ENCODE peak calls at places on chromosomes 7 and 10, in seven cellular contexts. R is astrocyte, H is ascending aorta, Z is sigmoid colon, A is endodermal cell, I is GM23338, U is ovary. X is an unnamed sample.

GRCh38 chr10:17375936-17376584 is 78.3 kb downstream of the ST8SIA6 start:
- DNase-seq in Z (no peak), R (no peak), I (peak), H (no peak), A (peak), U (no peak), X (peak)

GRCh38 chr7:21939136-21939857 is 6.4 kb downstream of the CDCA7L start:
- DNase-seq in I (no peak), Z (no peak), A (no peak), R (peak), U (no peak), H (no peak), X (peak)

GRCh38 chr10:61124748-61125147 is 180.8 kb upstream of the RHOBTB1 start:
- DNase-seq in U (no peak), I (no peak), R (no peak), A (no peak), H (no peak), Z (no peak), X (no peak)

GRCh38 chr7:15628876-15629275 is 57.6 kb downstream of the MEOX2 start:
- DNase-seq in H (no peak), A (no peak), I (no peak), R (peak), Z (no peak), U (no peak), X (no peak)

GRCh38 chr7:75537731-75538130 is 45.6 kb downstream of the SPDYE5 start:
- DNase-seq in R (no peak), A (no peak), Z (peak), I (no peak), U (no peak), H (peak), X (no peak)

GRCh38 chr7:97973206-97973658 is 16.8 kb downstream of the OCM2 start:
- DNase-seq in U (no peak), I (peak), A (peak), H (no peak), R (no peak), Z (no peak), X (no peak)

GRCh38 chr10:114346176-114347031 is 57.9 kb downstream of the AFAP1L2 start:
- DNase-seq in Z (no peak), R (no peak), H (no peak), U (peak), A (no peak), I (no peak), X (no peak)

GRCh38 chr10:128675405-128675804 is 549.2 kb upstream of the MKI67 start:
- DNase-seq in A (peak), U (no peak), R (no peak), I (no peak), H (no peak), Z (no peak), X (no peak)

GRCh38 chr7:90569368-90569767 is 26.8 kb upstream of the CDK14 start:
- DNase-seq in U (no peak), R (no peak), H (no peak), Z (no peak), A (no peak), I (no peak), X (no peak)

GRCh38 chr10:122419890-122420623 is 34.4 kb upstream of the ARMS2 start:
- DNase-seq in U (peak), I (no peak), R (peak), A (no peak), H (peak), Z (peak), X (peak)

GRCh38 chr7:32227746-32228145 is 157.5 kb upstream of the PDE1C start:
- DNase-seq in A (peak), Z (no peak), H (no peak), U (no peak), I (no peak), R (no peak), X (no peak)

GRCh38 chr7:112286294-112287086 is 80.0 kb downstream of the ZNF277 start:
- DNase-seq in R (no peak), I (no peak), A (no peak), Z (no peak), U (no peak), H (no peak), X (peak)

DNA sequence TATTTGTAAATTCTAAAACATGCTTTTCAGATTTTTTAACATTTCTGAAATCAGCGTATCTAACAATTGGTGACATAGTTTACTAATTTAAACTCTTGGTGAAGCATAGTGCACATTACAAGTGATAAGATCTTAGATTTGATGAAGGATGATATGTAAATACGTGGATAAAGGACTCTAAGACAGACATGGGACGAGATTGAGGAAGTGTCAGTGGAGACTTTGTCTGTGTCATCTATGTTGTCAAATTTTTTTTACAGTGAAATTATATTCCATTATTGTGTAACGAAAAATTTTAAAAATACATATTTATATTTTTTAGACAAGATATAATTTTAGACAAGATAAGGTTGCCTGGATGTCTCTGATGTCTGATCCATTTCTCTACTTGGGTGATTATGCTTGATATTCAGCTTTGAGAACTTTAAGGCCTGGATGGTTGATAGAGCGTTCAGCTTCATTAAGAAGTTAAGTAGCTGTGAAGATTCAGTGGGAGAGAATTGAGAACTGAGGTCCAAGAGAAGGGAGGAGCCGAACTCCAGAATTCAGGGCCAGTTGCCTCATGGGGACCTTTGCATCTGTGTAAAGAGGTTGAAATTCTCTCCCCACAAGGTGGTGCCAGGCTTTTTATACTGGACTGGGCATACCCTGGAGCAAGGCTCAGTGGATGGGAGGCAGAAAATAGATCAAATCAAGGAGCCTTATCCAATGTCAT is 62.7 kb downstream of the KAT6B start:
- DNase-seq in U (no peak), I (peak), R (no peak), H (no peak), Z (no peak), A (peak), X (no peak)
- TF ChIP-seq CTCF in U (no peak), I (peak), R (no peak), H (no peak), Z (no peak), A (peak), X (no peak)

DNA sequence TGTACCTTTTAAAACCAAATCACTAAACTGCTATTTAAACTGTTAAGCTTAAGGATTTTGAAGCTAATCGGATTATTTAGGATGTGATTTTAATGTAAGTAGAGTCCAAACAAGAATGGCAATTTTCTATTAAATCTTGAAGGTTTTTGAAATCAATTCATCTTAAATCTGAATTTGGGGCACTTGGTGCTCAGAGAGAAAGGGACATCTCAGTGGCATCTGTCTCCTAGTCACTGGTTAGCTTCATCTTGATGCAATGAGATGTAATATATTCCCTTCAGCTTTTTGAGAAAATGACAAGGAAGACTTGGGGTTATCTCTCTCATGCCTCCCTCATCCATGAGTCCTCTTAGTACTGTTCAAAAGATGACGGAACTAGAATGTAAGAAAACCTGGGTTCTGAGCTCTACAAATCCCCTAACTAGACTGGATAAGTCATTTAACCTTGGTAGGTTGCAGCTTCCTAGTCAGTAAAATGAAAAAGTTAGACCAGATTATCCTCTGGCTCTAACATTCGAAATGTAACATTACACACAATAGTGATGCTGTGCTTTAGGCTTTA is 198.5 kb upstream of the NEBL start:
- DNase-seq in A (no peak), U (no peak), R (no peak), I (no peak), Z (no peak), H (no peak), X (no peak)
- H3K4me3 ChIP-seq in A (no peak), U (no peak), R (no peak), I (no peak), Z (no peak), H (no peak), X (no peak)

DNA sequence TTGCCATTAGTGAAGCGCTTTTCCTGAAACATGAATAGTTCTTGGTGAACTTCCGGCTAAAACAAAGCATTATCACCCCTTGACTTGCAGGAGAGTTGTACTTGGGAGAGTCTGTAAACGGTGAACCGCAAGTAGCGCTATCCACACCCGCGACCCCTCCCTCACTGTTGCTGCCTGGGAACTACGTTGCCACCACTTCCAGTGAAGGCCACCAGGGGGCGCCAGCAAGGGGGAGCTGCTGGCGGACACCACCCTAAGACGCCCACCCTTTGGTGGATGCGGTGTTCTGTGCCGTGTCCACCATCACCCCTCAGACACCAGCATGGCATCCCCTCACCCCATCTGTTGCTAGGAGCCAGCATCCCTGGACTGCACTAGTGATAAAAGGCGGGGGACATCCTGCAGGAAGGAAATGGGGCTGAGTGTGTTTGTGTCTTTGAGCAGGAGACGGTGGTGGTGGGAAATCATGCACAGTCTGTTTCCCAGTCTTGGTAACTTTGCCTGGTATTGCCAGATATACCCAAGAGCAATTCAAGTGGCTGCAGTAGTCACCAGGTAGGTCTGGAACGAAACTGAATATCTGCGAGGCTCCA is 298.2 kb downstream of the FRMD4A start:
- DNase-seq in R (peak), H (no peak), I (peak), U (peak), A (peak), Z (no peak), X (peak)
- TF ChIP-seq CTCF in R (peak), H (peak), I (peak), U (no peak), A (peak), Z (peak), X (peak)

DNA sequence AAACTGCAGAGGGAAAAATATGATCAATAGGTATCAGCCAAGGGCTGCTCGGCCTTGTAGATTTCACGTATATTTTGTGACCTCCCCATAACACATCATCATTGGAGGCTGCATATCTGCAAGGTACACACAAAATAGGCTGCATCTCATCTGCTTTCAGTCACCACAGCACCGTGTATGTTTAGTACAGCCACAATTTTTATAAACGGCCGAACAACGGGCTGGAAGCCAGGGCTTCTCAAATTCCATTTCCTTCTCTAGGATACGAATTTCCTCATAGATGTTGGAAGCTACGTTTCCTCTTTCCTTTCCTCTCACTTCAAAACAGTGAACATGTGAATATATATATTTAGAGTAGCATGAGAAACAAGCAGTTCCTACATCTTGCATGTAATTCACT is 20.2 kb upstream of the FOXK1 start:
- DNase-seq in Z (peak), R (no peak), I (no peak), U (peak), A (no peak), H (no peak), X (peak)
- H3K4me3 ChIP-seq in Z (no peak), R (no peak), I (no peak), U (no peak), A (no peak), H (no peak), X (no peak)

DNA sequence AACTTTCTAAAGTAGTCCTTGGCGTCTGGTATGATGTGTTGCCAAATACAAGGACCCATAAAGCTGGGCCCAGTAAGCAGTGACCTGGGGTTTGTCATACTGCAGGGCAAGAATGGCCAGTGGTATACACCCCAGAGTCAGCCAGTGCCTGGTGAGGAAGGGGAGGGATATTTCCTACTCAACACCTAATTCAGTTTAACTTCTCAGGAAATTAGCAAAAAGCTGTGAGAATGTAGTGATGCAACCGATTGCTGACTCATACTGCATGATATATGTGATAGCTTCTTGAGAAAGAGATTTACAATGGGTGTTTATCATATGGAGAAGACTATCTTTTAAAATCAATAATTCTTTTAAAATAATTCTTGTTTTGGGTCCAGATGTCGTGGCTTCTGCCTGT is 889.3 kb upstream of the CELF2 start:
- DNase-seq in H (no peak), A (no peak), Z (no peak), I (no peak), R (peak), U (no peak), X (peak)
- TF ChIP-seq CTCF in H (no peak), A (no peak), Z (no peak), I (no peak), R (no peak), U (no peak), X (no peak)

DNA sequence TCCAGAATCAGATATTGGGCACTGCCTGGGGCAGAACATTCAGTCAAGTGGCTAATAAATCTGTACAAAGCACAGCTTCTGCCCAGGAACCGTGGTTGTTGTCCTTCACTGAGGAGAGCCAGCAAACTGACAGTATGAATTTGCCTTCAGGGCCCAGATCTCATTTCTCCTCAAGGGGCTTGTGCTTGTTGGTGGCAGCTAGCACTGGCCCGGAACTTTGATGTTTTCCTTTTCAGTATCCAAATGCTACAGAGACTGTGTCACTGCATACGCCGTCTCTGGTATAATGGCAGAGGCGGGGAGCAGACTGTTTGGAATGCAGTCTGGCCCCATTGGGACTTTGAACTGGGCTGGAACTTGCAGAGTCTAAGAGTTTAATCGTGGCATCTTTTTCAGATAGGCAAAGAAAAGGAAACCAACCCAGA is 30.4 kb upstream of the ADD3 start:
- DNase-seq in H (peak), U (no peak), I (no peak), A (no peak), Z (no peak), R (peak), X (no peak)
- H3K4me3 ChIP-seq in H (peak), U (no peak), I (no peak), A (no peak), Z (no peak), R (no peak), X (no peak)

DNA sequence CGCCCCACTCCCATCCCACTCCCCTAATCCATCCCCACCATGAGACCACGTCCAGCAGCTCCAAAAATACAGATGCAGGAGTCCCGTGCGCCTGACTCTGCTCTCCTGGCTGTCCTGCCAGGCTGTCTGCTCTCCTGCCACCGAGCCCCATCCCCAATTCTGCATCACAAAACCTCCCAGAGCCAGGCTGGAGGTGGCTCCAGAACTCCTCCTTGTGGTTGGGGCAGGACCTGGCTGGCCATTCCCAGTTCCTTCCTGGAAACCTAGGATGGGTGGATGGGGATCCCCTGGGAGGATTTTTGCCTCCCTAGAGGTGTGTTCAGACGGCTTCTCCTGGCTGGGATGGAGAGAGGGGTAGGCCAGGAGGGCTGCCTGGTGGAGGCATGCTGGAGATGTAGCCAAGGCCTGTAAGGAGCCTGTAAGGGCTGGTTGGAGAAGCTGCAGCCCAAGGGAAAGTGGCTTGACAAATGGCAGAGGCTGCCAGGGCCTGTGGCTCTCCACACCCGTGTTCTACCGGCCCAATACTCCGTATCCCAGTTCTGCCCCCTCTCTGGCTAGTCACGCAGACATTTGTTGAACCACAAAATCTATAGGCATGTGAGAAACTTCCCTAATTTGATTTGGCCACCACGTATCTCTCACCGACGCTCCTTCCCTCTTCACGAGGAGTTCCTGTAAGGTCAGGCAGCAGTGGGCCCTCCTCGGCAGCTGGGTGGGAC is 99.3 kb downstream of the ARHGAP22 start:
- DNase-seq in Z (no peak), R (no peak), H (peak), I (peak), U (peak), A (peak), X (no peak)
- TF ChIP-seq CTCF in Z (no peak), R (no peak), H (no peak), I (peak), U (no peak), A (peak), X (peak)

GRCh38 chr7:55018361-55019328 is at the start of gene EGFR:
- DNase-seq in A (peak), R (peak), Z (peak), H (peak), I (peak), U (peak), X (peak)
- H3K4me3 ChIP-seq in A (peak), R (peak), Z (peak), H (peak), I (peak), U (peak), X (peak)

GRCh38 chr10:86261933-86262665 is 104.5 kb downstream of the GRID1 start:
- DNase-seq in A (peak), R (no peak), U (no peak), I (peak), H (peak), Z (peak), X (no peak)
- TF ChIP-seq CTCF in A (peak), R (no peak), U (no peak), I (peak), H (no peak), Z (no peak), X (no peak)

GRCh38 chr10:12721334-12721733 is 280.2 kb downstream of the CCDC3 start:
- DNase-seq in R (no peak), I (no peak), H (no peak), A (no peak), Z (no peak), U (no peak), X (no peak)

GRCh38 chr10:12719365-12719764 is 282.1 kb downstream of the CCDC3 start:
- DNase-seq in I (no peak), U (no peak), Z (no peak), A (no peak), R (no peak), H (peak), X (peak)

GRCh38 chr10:12720217-12720981 is 281.1 kb downstream of the CCDC3 start:
- DNase-seq in H (peak), A (peak), R (peak), I (no peak), U (no peak), Z (peak), X (peak)

GRCh38 chr10:12716042-12716441 is 285.5 kb downstream of the CCDC3 start:
- DNase-seq in R (no peak), A (peak), I (peak), Z (no peak), U (no peak), H (no peak), X (no peak)

DNA sequence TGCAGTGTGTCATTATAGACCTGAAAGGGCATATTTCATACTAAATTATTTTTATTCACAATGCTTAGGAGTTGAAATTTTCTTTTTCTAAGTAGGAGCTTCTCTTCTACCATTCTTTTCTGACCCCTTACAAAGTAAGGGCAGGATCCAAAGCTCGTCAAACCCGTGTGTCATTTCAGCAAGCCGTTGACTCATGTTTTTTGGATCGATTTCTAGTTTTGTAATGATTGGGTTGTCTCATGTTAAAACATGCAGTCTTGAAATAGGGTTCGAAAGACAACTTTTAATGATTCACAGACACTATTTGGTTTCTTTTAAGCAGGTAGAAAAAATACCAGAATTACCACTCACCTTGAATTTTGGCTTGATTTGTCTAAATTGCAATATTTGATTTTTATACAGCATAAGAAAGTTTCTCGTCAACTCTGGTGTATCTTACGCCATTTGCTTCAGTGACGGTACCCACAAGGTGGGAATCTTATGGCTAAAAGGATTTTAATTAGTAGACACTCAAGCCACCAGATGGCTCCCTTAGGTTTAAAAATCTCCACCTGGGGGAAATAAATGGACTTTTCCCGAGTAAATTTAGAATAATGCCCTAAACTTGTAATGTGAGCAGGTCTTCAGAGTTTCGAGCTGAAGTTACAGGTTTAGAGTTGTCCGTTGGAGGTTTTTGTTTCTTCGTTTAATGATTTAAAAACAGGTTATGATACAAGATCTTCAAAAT is 283.4 kb downstream of the CCDC3 start:
- DNase-seq in A (no peak), I (peak), H (no peak), R (peak), Z (no peak), U (no peak), X (no peak)
- H3K4me3 ChIP-seq in A (no peak), I (no peak), H (no peak), R (no peak), Z (no peak), U (no peak), X (no peak)